ENCODE peak calls at places on chromosomes 12 and 14, in eight cellular contexts. L is cardiac muscle cell, C is WTC11, H is neural progenitor cell, R is endothelial cell, Y is progenitor cell of endocrine pancreas, E is thoracic aorta, A is tibial artery. F is an unnamed sample.
A peak's percentile ranks its signal among the peaks of the same experiment; 100 is the strongest.

GRCh38 chr12:91974541-91974940 is 171.1 kb downstream of the BTG1 start:
- DNase-seq in L (no peak), C (no peak), H (no peak), R (no peak), Y (no peak), E (no peak), A (no peak), F (no peak)

GRCh38 chr12:123427036-123427769 is 9.3 kb downstream of the RILPL2 start:
- DNase-seq in L (no peak), C (no peak), H (no peak), R (no peak), Y (no peak), E (no peak), A (no peak), F (no peak)

GRCh38 chr12:63961048-63961447 is 116.5 kb downstream of the SRGAP1 start:
- DNase-seq in L (no peak), C (no peak), H (no peak), R (no peak), Y (no peak), E (no peak), A (no peak), F (no peak)

GRCh38 chr12:42407306-42407705 is 81.3 kb downstream of the PPHLN1 start:
- DNase-seq in L (no peak), C (no peak), H (no peak), R (no peak), Y (no peak), E (no peak), A (no peak), F (no peak)

GRCh38 chr12:21774358-21775129 is at the start of gene KCNJ8:
- DNase-seq in L (peak; percentile 31), C (peak; percentile 77), H (peak; percentile 81), R (peak; percentile 51), Y (peak; percentile 69), E (peak; percentile 33), A (peak; percentile 94), F (peak; percentile 72)

GRCh38 chr12:62724285-62724684 is 210.7 kb downstream of the PPM1H start:
- DNase-seq in L (no peak), C (no peak), H (no peak), R (no peak), Y (no peak), E (no peak), A (no peak), F (no peak)

GRCh38 chr12:104534162-104534856 is 77.6 kb downstream of the CHST11 start:
- DNase-seq in L (no peak), C (no peak), H (no peak), R (no peak), Y (no peak), E (no peak), A (no peak), F (no peak)

GRCh38 chr12:91400249-91400648 is 217.6 kb upstream of the DCN start:
- DNase-seq in L (peak; percentile 54), C (no peak), H (no peak), R (no peak), Y (no peak), E (no peak), A (no peak), F (no peak)

GRCh38 chr14:104656014-104656714 is 33.3 kb upstream of the INF2 start:
- DNase-seq in L (peak; percentile 15), C (no peak), H (no peak), R (no peak), Y (no peak), E (no peak), A (no peak), F (peak; percentile 50)

GRCh38 chr12:43332977-43333649 is 218.9 kb downstream of the ADAMTS20 start:
- DNase-seq in L (peak; percentile 82), C (no peak), H (no peak), R (no peak), Y (no peak), E (no peak), A (no peak), F (no peak)

GRCh38 chr12:55925870-55926737 is 1.6 kb downstream of the PYM1 start:
- DNase-seq in L (no peak), C (no peak), H (no peak), R (no peak), Y (no peak), E (no peak), A (no peak), F (no peak)

GRCh38 chr12:10453144-10453543 is at the start of gene KLRC1:
- DNase-seq in L (no peak), C (no peak), H (no peak), R (no peak), Y (no peak), E (no peak), A (no peak), F (no peak)

GRCh38 chr12:79055926-79056674 is 191.5 kb downstream of the SYT1 start:
- DNase-seq in L (peak; percentile 42), C (no peak), H (no peak), R (no peak), Y (no peak), E (no peak), A (no peak), F (no peak)

GRCh38 chr12:60977966-60978365 is 1282.2 kb upstream of the USP15 start:
- DNase-seq in L (no peak), C (peak; percentile 13), H (peak; percentile 69), R (no peak), Y (no peak), E (no peak), A (no peak), F (no peak)
- TF ChIP-seq CTCF in L (no peak), C (peak; percentile 16), H (peak; percentile 69), R (no peak), Y (peak; percentile 54), E (no peak), A (no peak), F (no peak)

DNA sequence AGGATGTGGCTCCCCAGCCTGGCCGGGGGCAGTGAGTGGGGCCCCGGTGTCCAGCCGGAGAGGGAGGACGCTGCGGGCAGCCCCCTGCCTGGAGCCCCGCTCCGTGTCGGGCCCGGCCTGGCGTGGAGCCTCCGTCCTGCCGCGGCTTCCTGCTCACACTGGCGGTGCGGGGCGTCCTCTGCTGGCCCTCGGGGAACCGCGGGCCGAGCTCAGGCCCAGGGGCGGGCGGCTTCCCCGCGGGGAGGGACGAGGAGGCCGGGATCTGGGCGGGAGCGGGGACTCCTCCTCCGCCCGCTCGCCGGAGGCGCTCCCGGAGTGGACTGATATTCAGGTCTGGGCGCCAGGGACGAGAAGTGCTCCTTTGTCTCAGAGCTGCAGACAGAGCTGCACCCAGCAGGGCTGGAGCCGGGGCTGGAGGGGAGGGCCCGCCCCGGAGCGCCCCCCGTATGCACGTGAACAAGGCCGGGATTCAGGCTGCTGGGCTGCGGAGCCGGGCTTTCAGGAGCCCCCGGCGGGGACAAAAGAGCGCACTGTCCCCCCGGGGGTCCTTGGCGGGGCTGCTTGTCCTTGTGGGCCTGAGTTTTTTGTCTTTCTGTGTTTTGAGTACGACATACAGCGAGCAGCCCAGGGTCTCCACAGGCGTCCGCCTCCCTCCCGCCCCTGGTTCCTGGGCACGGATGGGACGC is 2.3 kb downstream of the MMP17 start:
- DNase-seq in L (peak; percentile 93), C (peak; percentile 67), H (peak; percentile 88), R (peak; percentile 83), Y (peak; percentile 54), E (no peak), A (peak; percentile 86), F (peak; percentile 86)
- TF ChIP-seq CTCF in L (peak; percentile 67), C (no peak), H (peak; percentile 62), R (no peak), Y (peak; percentile 49), E (peak; percentile 45), A (peak; percentile 42), F (no peak)

GRCh38 chr14:63046339-63047268 is 1.3 kb upstream of the KCNH5 start:
- DNase-seq in L (no peak), C (peak; percentile 15), H (peak; percentile 47), R (no peak), Y (no peak), E (no peak), A (no peak), F (no peak)

GRCh38 chr14:63045612-63046320 is 508 bp upstream of the KCNH5 start:
- DNase-seq in L (peak; percentile 36), C (peak; percentile 81), H (peak; percentile 96), R (peak; percentile 57), Y (peak; percentile 76), E (no peak), A (no peak), F (peak; percentile 79)

GRCh38 chr14:63039800-63040380 is 5.4 kb downstream of the KCNH5 start:
- DNase-seq in L (peak; percentile 68), C (no peak), H (peak; percentile 85), R (no peak), Y (no peak), E (no peak), A (no peak), F (no peak)

GRCh38 chr14:63050694-63051093 is 5.4 kb upstream of the KCNH5 start:
- DNase-seq in L (no peak), C (no peak), H (no peak), R (no peak), Y (no peak), E (no peak), A (no peak), F (no peak)

GRCh38 chr14:63045234-63045611 is at the start of gene KCNH5:
- DNase-seq in L (peak; percentile 43), C (peak; percentile 76), H (peak; percentile 96), R (peak; percentile 74), Y (peak; percentile 73), E (no peak), A (no peak), F (peak; percentile 81)
- TF ChIP-seq CTCF in L (no peak), C (no peak), H (no peak), R (no peak), Y (no peak), E (no peak), A (no peak), F (no peak)

GRCh38 chr12:11693068-11693467 is 43.6 kb downstream of the ETV6 start:
- DNase-seq in L (no peak), C (no peak), H (no peak), R (no peak), Y (no peak), E (no peak), A (no peak), F (no peak)
- TF ChIP-seq CTCF in L (no peak), C (no peak), H (no peak), R (no peak), Y (no peak), E (no peak), A (no peak), F (no peak)

F was measured in glutamatergic neuron.